ENCODE peak calls at places on chromosomes 7 and 10, in seven cellular contexts. One of them, this sample, is unnamed.

GRCh38 chr10:98270026-98270740 is 2.2 kb upstream of the LOXL4 start:
- DNase-seq in IMR-90: peak; percentile 36
- DNase-seq in endothelial cell of umbilical vein: no peak
- DNase-seq in A549: no peak
- DNase-seq in ovary: no peak
- DNase-seq in HCT116: no peak
- DNase-seq in body of pancreas: no peak
- DNase-seq in this sample: no peak

GRCh38 chr10:50614444-50615137 is 9.2 kb downstream of the SGMS1 start:
- DNase-seq in IMR-90: no peak
- DNase-seq in endothelial cell of umbilical vein: no peak
- DNase-seq in A549: peak; percentile 22
- DNase-seq in ovary: no peak
- DNase-seq in HCT116: peak; percentile 37
- DNase-seq in body of pancreas: peak; percentile 44
- DNase-seq in this sample: peak; percentile 59

GRCh38 chr10:9608592-9608991 is 1409.1 kb upstream of the CELF2 start:
- DNase-seq in IMR-90: peak; percentile 50
- DNase-seq in endothelial cell of umbilical vein: peak; percentile 14
- DNase-seq in A549: no peak
- DNase-seq in ovary: no peak
- DNase-seq in HCT116: no peak
- DNase-seq in body of pancreas: no peak
- DNase-seq in this sample: peak; percentile 1

GRCh38 chr7:91759205-91759863 is 121.2 kb downstream of the MTERF1 start:
- DNase-seq in IMR-90: no peak
- DNase-seq in endothelial cell of umbilical vein: no peak
- DNase-seq in A549: peak; percentile 65
- DNase-seq in ovary: no peak
- DNase-seq in HCT116: no peak
- DNase-seq in body of pancreas: peak; percentile 19
- DNase-seq in this sample: no peak

GRCh38 chr7:139541600-139542307 is 18.3 kb downstream of the CLEC2L start:
- DNase-seq in IMR-90: no peak
- DNase-seq in endothelial cell of umbilical vein: no peak
- DNase-seq in A549: no peak
- DNase-seq in ovary: no peak
- DNase-seq in HCT116: no peak
- DNase-seq in body of pancreas: no peak
- DNase-seq in this sample: no peak

GRCh38 chr7:155001756-155002410 is 1.0 kb downstream of the PAXIP1 start:
- DNase-seq in IMR-90: no peak
- DNase-seq in endothelial cell of umbilical vein: peak; percentile 28
- DNase-seq in A549: peak; percentile 16
- DNase-seq in ovary: no peak
- DNase-seq in HCT116: no peak
- DNase-seq in body of pancreas: no peak
- DNase-seq in this sample: peak; percentile 59

GRCh38 chr7:48429117-48429516 is 257.9 kb downstream of the ABCA13 start:
- DNase-seq in IMR-90: no peak
- DNase-seq in endothelial cell of umbilical vein: no peak
- DNase-seq in A549: no peak
- DNase-seq in ovary: no peak
- DNase-seq in HCT116: no peak
- DNase-seq in body of pancreas: no peak
- DNase-seq in this sample: no peak

GRCh38 chr7:133859191-133859590 is 267.9 kb upstream of the LRGUK start:
- DNase-seq in IMR-90: no peak
- DNase-seq in endothelial cell of umbilical vein: no peak
- DNase-seq in A549: no peak
- DNase-seq in ovary: no peak
- DNase-seq in HCT116: no peak
- DNase-seq in body of pancreas: no peak
- DNase-seq in this sample: no peak

GRCh38 chr7:194257-194995 is 2.1 kb downstream of the FAM20C start:
- DNase-seq in IMR-90: peak; percentile 48
- DNase-seq in endothelial cell of umbilical vein: peak; percentile 10
- DNase-seq in A549: no peak
- DNase-seq in ovary: no peak
- DNase-seq in HCT116: no peak
- DNase-seq in body of pancreas: no peak
- DNase-seq in this sample: no peak

GRCh38 chr10:93413252-93413689 is 68.9 kb downstream of the MYOF start:
- DNase-seq in IMR-90: no peak
- DNase-seq in endothelial cell of umbilical vein: peak; percentile 65
- DNase-seq in A549: no peak
- DNase-seq in ovary: no peak
- DNase-seq in HCT116: no peak
- DNase-seq in body of pancreas: peak; percentile 35
- DNase-seq in this sample: no peak

GRCh38 chr7:99195867-99196266 is 12.0 kb downstream of the KPNA7 start:
- DNase-seq in IMR-90: no peak
- DNase-seq in endothelial cell of umbilical vein: no peak
- DNase-seq in A549: no peak
- DNase-seq in ovary: no peak
- DNase-seq in HCT116: no peak
- DNase-seq in body of pancreas: no peak
- DNase-seq in this sample: no peak

GRCh38 chr7:147605326-147605725 is 985.2 kb upstream of the C7orf33 start:
- DNase-seq in IMR-90: no peak
- DNase-seq in endothelial cell of umbilical vein: no peak
- DNase-seq in A549: no peak
- DNase-seq in ovary: no peak
- DNase-seq in HCT116: no peak
- DNase-seq in body of pancreas: no peak
- DNase-seq in this sample: no peak

GRCh38 chr7:36957620-36958019 is 233.3 kb upstream of the AOAH start:
- DNase-seq in IMR-90: no peak
- DNase-seq in endothelial cell of umbilical vein: no peak
- DNase-seq in A549: no peak
- DNase-seq in ovary: no peak
- DNase-seq in HCT116: no peak
- DNase-seq in body of pancreas: no peak
- DNase-seq in this sample: no peak

GRCh38 chr10:102231357-102232318 is 5.5 kb downstream of the ELOVL3 start:
- DNase-seq in IMR-90: no peak
- DNase-seq in endothelial cell of umbilical vein: peak; percentile 19
- DNase-seq in A549: peak; percentile 68
- DNase-seq in ovary: no peak
- DNase-seq in HCT116: peak; percentile 40
- DNase-seq in body of pancreas: peak; percentile 58
- DNase-seq in this sample: peak; percentile 71

GRCh38 chr7:86814980-86815379 is 171.3 kb downstream of the GRM3 start:
- DNase-seq in IMR-90: no peak
- DNase-seq in endothelial cell of umbilical vein: peak; percentile 12
- DNase-seq in A549: peak; percentile 40
- DNase-seq in ovary: no peak
- DNase-seq in HCT116: peak; percentile 28
- DNase-seq in body of pancreas: no peak
- DNase-seq in this sample: peak; percentile 3

GRCh38 chr7:37484460-37485063 is 35.9 kb upstream of the ELMO1 start:
- DNase-seq in IMR-90: no peak
- DNase-seq in endothelial cell of umbilical vein: no peak
- DNase-seq in A549: no peak
- DNase-seq in ovary: no peak
- DNase-seq in HCT116: no peak
- DNase-seq in body of pancreas: no peak
- DNase-seq in this sample: no peak

GRCh38 chr7:149715476-149715875 is 57.9 kb downstream of the ZNF467 start:
- DNase-seq in IMR-90: no peak
- DNase-seq in endothelial cell of umbilical vein: no peak
- DNase-seq in A549: no peak
- DNase-seq in ovary: no peak
- DNase-seq in HCT116: no peak
- DNase-seq in body of pancreas: no peak
- DNase-seq in this sample: no peak

GRCh38 chr10:72625608-72626443 is at the start of gene MICU1:
- DNase-seq in IMR-90: peak; percentile 90
- DNase-seq in endothelial cell of umbilical vein: peak; percentile 97
- DNase-seq in A549: peak; percentile 97
- DNase-seq in ovary: peak; percentile 96
- DNase-seq in HCT116: peak; percentile 85
- DNase-seq in body of pancreas: peak; percentile 97
- DNase-seq in this sample: peak; percentile 98
- TF ChIP-seq POLR2A in IMR-90: peak; percentile 82
- TF ChIP-seq POLR2A in endothelial cell of umbilical vein: peak; percentile 82
- TF ChIP-seq POLR2A in A549: no peak
- TF ChIP-seq POLR2A in ovary: peak; percentile 69
- TF ChIP-seq POLR2A in HCT116: peak; percentile 50
- TF ChIP-seq POLR2A in body of pancreas: peak; percentile 88
- TF ChIP-seq POLR2A in this sample: peak; percentile 89

GRCh38 chr7:156158213-156158612 is 345.9 kb upstream of the SHH start:
- DNase-seq in IMR-90: no peak
- DNase-seq in endothelial cell of umbilical vein: no peak
- DNase-seq in A549: no peak
- DNase-seq in ovary: no peak
- DNase-seq in HCT116: no peak
- DNase-seq in body of pancreas: no peak
- DNase-seq in this sample: no peak

GRCh38 chr7:156156734-156157408 is 344.6 kb upstream of the SHH start:
- DNase-seq in IMR-90: no peak
- DNase-seq in endothelial cell of umbilical vein: no peak
- DNase-seq in A549: peak; percentile 66
- DNase-seq in ovary: no peak
- DNase-seq in HCT116: peak; percentile 54
- DNase-seq in body of pancreas: peak; percentile 46
- DNase-seq in this sample: peak; percentile 3

GRCh38 chr7:156155988-156156733 is 343.9 kb upstream of the SHH start:
- DNase-seq in IMR-90: no peak
- DNase-seq in endothelial cell of umbilical vein: no peak
- DNase-seq in A549: no peak
- DNase-seq in ovary: no peak
- DNase-seq in HCT116: no peak
- DNase-seq in body of pancreas: no peak
- DNase-seq in this sample: no peak

GRCh38 chr7:156158693-156159092 is 346.4 kb upstream of the SHH start:
- DNase-seq in IMR-90: no peak
- DNase-seq in endothelial cell of umbilical vein: no peak
- DNase-seq in A549: no peak
- DNase-seq in ovary: no peak
- DNase-seq in HCT116: no peak
- DNase-seq in body of pancreas: no peak
- DNase-seq in this sample: no peak

DNA sequence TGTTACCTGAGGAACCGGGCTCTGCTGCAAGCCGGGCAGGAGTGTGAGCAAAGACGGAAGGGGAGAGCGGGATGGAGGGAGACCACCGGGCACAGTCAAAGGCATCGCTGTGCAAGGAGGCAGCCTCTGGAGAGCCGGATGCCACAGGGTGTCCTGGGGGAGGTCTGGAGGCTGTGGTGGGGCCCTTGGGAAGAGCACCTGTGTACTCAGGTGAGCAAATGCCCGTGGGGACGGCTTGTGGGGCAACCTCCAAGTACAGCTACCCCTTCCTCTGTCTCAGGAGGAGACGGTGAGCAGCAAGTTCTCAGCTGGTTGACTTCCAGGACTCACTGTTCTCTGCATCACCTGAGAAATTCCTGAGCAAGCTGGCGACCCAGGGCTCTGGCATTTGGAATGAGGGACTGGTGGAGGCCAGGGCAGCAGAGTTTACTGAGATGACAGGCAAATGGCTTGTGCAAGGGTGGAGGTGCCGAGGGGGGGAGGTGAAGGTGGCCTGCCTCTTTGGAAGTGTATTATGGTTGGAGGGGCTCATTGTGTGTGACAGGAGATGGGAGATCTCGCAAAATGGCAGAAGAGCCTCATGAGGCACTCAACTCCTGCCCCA is 345.2 kb upstream of the SHH start:
- DNase-seq in IMR-90: no peak
- DNase-seq in endothelial cell of umbilical vein: no peak
- DNase-seq in A549: no peak
- DNase-seq in ovary: no peak
- DNase-seq in HCT116: no peak
- DNase-seq in body of pancreas: no peak
- DNase-seq in this sample: no peak
- TF ChIP-seq POLR2A in IMR-90: no peak
- TF ChIP-seq POLR2A in endothelial cell of umbilical vein: no peak
- TF ChIP-seq POLR2A in A549: no peak
- TF ChIP-seq POLR2A in ovary: no peak
- TF ChIP-seq POLR2A in HCT116: no peak
- TF ChIP-seq POLR2A in body of pancreas: no peak
- TF ChIP-seq POLR2A in this sample: no peak

DNA sequence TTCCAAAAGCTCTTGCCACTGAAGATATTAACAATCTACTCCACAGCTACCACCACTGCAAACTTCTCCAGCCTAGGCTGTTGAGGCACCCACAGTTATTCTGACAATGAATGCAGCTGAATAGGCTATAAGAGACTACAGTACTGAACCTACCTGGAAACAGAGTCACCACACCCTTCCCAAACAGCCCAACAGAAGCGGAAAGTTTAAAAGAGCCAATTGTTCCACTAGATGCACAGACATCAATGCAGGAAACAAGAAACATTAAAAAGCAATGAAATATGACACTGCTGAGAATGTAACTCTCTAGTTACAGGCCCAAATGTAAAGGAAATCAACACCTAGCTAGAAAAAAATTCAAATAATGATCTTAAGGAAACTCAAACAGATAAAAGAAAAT is 64.5 kb upstream of the PLA2G12B start:
- DNase-seq in IMR-90: no peak
- DNase-seq in endothelial cell of umbilical vein: peak; percentile 10
- DNase-seq in A549: no peak
- DNase-seq in ovary: no peak
- DNase-seq in HCT116: no peak
- DNase-seq in body of pancreas: no peak
- DNase-seq in this sample: no peak
- TF ChIP-seq POLR2A in IMR-90: no peak
- TF ChIP-seq POLR2A in endothelial cell of umbilical vein: no peak
- TF ChIP-seq POLR2A in A549: no peak
- TF ChIP-seq POLR2A in ovary: no peak
- TF ChIP-seq POLR2A in HCT116: no peak
- TF ChIP-seq POLR2A in body of pancreas: no peak
- TF ChIP-seq POLR2A in this sample: no peak

GRCh38 chr7:25116621-25117020 is 8.4 kb downstream of the CYCS start:
- DNase-seq in IMR-90: peak; percentile 19
- DNase-seq in endothelial cell of umbilical vein: no peak
- DNase-seq in A549: no peak
- DNase-seq in ovary: no peak
- DNase-seq in HCT116: no peak
- DNase-seq in body of pancreas: no peak
- DNase-seq in this sample: no peak
- TF ChIP-seq POLR2A in IMR-90: no peak
- TF ChIP-seq POLR2A in endothelial cell of umbilical vein: no peak
- TF ChIP-seq POLR2A in A549: no peak
- TF ChIP-seq POLR2A in ovary: no peak
- TF ChIP-seq POLR2A in HCT116: no peak
- TF ChIP-seq POLR2A in body of pancreas: no peak
- TF ChIP-seq POLR2A in this sample: no peak

This sample was measured in erythroblast.